ENCODE peak calls at places on chromosomes 2 and 18, in four cellular contexts. H, U, W and Y are unnamed samples.

GRCh38 chr2:222950886-222951285 is 90.0 kb downstream of the ACSL3 start:
- DNase-seq in W (no peak), H (peak; percentile 91), U (peak; percentile 50), Y (no peak)

GRCh38 chr18:54743596-54743995 is 84.7 kb upstream of the RAB27B start:
- DNase-seq in U (no peak), H (no peak), W (no peak), Y (no peak)

GRCh38 chr2:6626406-6627012 is 239.2 kb downstream of the CMPK2 start:
- DNase-seq in W (no peak), H (peak; percentile 72), U (no peak), Y (no peak)

GRCh38 chr2:70029814-70030409 is 57.4 kb upstream of the PCBP1 start:
- DNase-seq in W (no peak), H (peak; percentile 79), U (peak; percentile 8), Y (peak; percentile 80)

GRCh38 chr2:154704991-154705390 is 6.5 kb downstream of the KCNJ3 start:
- DNase-seq in W (no peak), U (no peak), H (no peak), Y (no peak)

GRCh38 chr18:11502368-11502767 is 107.0 kb upstream of the SLC35G4 start:
- DNase-seq in H (peak; percentile 83), W (no peak), U (no peak), Y (no peak)

GRCh38 chr2:98799375-98800329 is 68.7 kb upstream of the MGAT4A start:
- DNase-seq in H (no peak), U (no peak), W (no peak), Y (no peak)

GRCh38 chr18:77127769-77128671 is 4.6 kb downstream of the MBP start:
- DNase-seq in H (peak; percentile 89), U (no peak), W (peak; percentile 94), Y (no peak)

GRCh38 chr18:13376841-13377351 is 158.3 kb downstream of the LDLRAD4 start:
- DNase-seq in W (no peak), U (no peak), H (no peak), Y (no peak)

GRCh38 chr2:184004289-184004944 is 593.9 kb upstream of the ZNF804A start:
- DNase-seq in W (no peak), U (no peak), H (no peak), Y (no peak)

GRCh38 chr2:138327967-138328366 is 173.6 kb upstream of the SPOPL start:
- DNase-seq in W (no peak), H (no peak), U (no peak), Y (no peak)

GRCh38 chr2:43169987-43170732 is 56.2 kb downstream of the ZFP36L2 start:
- DNase-seq in W (no peak), H (no peak), U (peak; percentile 59), Y (peak; percentile 81)

GRCh38 chr2:181474227-181474626 is 17.0 kb downstream of the ITGA4 start:
- DNase-seq in U (no peak), W (no peak), H (peak; percentile 26), Y (no peak)

GRCh38 chr2:88859461-88859860 is 168.0 kb downstream of the RPIA start:
- DNase-seq in U (no peak), H (no peak), W (no peak), Y (no peak)

GRCh38 chr2:118244686-118245085 is 156.4 kb downstream of the INSIG2 start:
- DNase-seq in W (no peak), U (no peak), H (no peak), Y (no peak)

GRCh38 chr2:192029089-192029488 is 165.6 kb downstream of the TMEFF2 start:
- DNase-seq in U (no peak), W (peak; percentile 30), H (peak; percentile 58), Y (peak; percentile 69)

GRCh38 chr2:55165567-55165966 is 66.5 kb downstream of the CLHC1 start:
- DNase-seq in U (no peak), H (peak; percentile 71), W (no peak), Y (no peak)

GRCh38 chr2:55112229-55113016 is 62.2 kb upstream of the RTN4 start:
- DNase-seq in U (peak; percentile 79), H (peak; percentile 78), W (no peak), Y (peak; percentile 81)

GRCh38 chr2:176652300-176653182 is 383.3 kb downstream of the MTX2 start:
- DNase-seq in U (peak; percentile 62), H (peak; percentile 54), W (no peak), Y (peak; percentile 68)

DNA sequence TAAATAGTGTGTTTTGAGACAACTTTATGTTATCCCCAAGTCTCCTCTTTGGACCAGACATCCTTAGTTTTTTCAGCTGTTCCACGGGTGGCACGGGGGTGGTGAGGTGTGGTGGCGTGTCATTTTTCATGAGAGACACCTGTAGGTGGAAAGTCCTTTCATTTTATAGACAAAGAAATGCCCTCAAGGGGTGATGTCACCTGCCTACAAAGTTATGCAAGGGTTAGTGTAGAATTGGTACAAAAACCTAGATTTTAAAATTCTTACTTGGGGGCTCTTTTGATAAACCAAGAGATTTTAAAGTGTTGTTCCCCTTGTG is 15.3 kb downstream of the CTDP1 start:
- DNase-seq in U (no peak), W (no peak), H (no peak), Y (no peak)
- H3K9me1 ChIP-seq in U (no peaks in the 10 kb centered on the region), W (no peaks in the 10 kb centered on the region), H (peaks cover 23% of the 10 kb centered on the region), Y (no peaks in the 10 kb centered on the region)

GRCh38 chr2:46358713-46359112 is 61.5 kb downstream of the EPAS1 start:
- DNase-seq in W (no peak), U (no peak), H (no peak), Y (no peak)
- H3K9me1 ChIP-seq in W (no peaks in the 10 kb centered on the region), U (no peaks in the 10 kb centered on the region), H (peaks cover 43% of the 10 kb centered on the region), Y (no peaks in the 10 kb centered on the region)

GRCh38 chr2:164561416-164561815 is 59.9 kb downstream of the GRB14 start:
- DNase-seq in H (no peak), U (no peak), W (no peak), Y (no peak)
- H3K9me1 ChIP-seq in H (no peaks in the 10 kb centered on the region), U (no peaks in the 10 kb centered on the region), W (no peaks in the 10 kb centered on the region), Y (no peaks in the 10 kb centered on the region)

GRCh38 chr18:37566479-37567060 is 972 bp upstream of the CELF4 start:
- DNase-seq in H (no peak), U (no peak), W (no peak), Y (no peak)

GRCh38 chr18:37565138-37565984 is at the start of gene CELF4:
- DNase-seq in H (no peak), W (no peak), U (peak; percentile 5), Y (no peak)

GRCh38 chr18:37564796-37565137 is 831 bp downstream of the CELF4 start:
- DNase-seq in H (peak; percentile 21), W (no peak), U (peak; percentile 19), Y (peak; percentile 52)

GRCh38 chr18:37567061-37567993 is 1.7 kb upstream of the CELF4 start:
- DNase-seq in U (no peak), W (no peak), H (no peak), Y (no peak)

GRCh38 chr18:37565985-37566478 is 434 bp upstream of the CELF4 start:
- DNase-seq in H (peak; percentile 5), W (no peak), U (no peak), Y (no peak)
- H3K9me1 ChIP-seq in H (no peaks in the 10 kb centered on the region), W (no peaks in the 10 kb centered on the region), U (no peaks in the 10 kb centered on the region), Y (no peaks in the 10 kb centered on the region)

GRCh38 chr2:26652361-26653041 is 11.3 kb upstream of the CIB4 start:
- DNase-seq in U (no peak), W (no peak), H (peak; percentile 12), Y (no peak)
- H3K9me1 ChIP-seq in U (no peaks in the 10 kb centered on the region), W (no peaks in the 10 kb centered on the region), H (no peaks in the 10 kb centered on the region), Y (no peaks in the 10 kb centered on the region)

GRCh38 chr2:174662459-174662858 is 64.9 kb upstream of the WIPF1 start:
- DNase-seq in H (peak; percentile 90), U (no peak), W (no peak), Y (no peak)
- H3K9me1 ChIP-seq in H (peaks cover 15% of the 10 kb centered on the region), U (no peaks in the 10 kb centered on the region), W (no peaks in the 10 kb centered on the region), Y (no peaks in the 10 kb centered on the region)

GRCh38 chr2:237344972-237345870 is 68.7 kb downstream of the COL6A3 start:
- DNase-seq in H (no peak), W (no peak), U (no peak), Y (no peak)
- H3K9me1 ChIP-seq in H (peaks cover 29% of the 10 kb centered on the region), W (no peaks in the 10 kb centered on the region), U (no peaks in the 10 kb centered on the region), Y (no peaks in the 10 kb centered on the region)

GRCh38 chr2:190766581-190766980 is 114.0 kb upstream of the GLS start:
- DNase-seq in W (no peak), U (no peak), H (no peak), Y (no peak)
- H3K9me1 ChIP-seq in W (no peaks in the 10 kb centered on the region), U (no peaks in the 10 kb centered on the region), H (peaks cover 3% of the 10 kb centered on the region), Y (no peaks in the 10 kb centered on the region)

GRCh38 chr2:219701847-219702634 is 74.6 kb downstream of the SLC4A3 start:
- DNase-seq in U (no peak), W (no peak), H (peak; percentile 56), Y (no peak)

GRCh38 chr2:219695145-219695544 is 67.7 kb downstream of the SLC4A3 start:
- DNase-seq in U (no peak), H (no peak), W (no peak), Y (no peak)

GRCh38 chr2:219699440-219699821 is 72.0 kb downstream of the SLC4A3 start:
- DNase-seq in U (no peak), W (no peak), H (no peak), Y (no peak)

GRCh38 chr2:219697811-219698683 is 70.6 kb downstream of the SLC4A3 start:
- DNase-seq in U (no peak), W (no peak), H (no peak), Y (no peak)

DNA sequence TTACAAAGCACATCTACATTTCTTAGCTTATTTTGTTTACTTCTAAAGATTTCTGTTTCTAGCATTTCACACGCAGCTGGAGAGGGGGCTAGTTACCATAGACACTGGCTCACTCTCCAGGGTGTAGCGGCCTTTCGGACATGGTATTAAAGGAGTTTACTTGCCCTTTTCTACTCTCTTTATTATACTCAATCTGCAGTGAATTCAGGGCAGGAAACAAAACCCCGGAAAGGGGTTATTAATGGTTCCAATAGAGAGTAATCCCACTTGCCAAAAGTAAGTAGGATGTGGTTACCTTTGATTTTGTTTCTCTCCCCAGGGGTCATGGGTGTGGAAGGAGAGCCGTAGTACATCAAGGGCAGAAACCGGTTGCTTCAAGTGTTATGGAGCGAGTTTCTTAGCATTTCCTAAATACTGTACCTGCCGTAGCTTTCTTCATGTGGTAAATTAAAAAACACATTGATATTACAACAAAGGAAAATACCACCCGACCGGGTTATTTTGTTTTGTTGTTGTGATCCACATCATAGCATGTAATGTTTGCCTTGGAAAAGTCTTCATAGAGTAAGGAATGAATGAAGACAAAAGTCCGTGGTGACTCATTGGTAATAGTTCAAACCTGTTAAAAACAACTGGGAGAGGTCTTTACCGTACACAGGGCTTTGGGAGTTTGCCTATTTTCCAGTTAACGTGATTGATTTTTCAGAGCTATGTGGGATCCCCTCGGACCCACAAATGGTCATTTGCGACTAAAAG is 71.4 kb downstream of the SLC4A3 start:
- DNase-seq in W (no peak), H (no peak), U (no peak), Y (no peak)
- H3K9me1 ChIP-seq in W (no peaks in the 10 kb centered on the region), H (no peaks in the 10 kb centered on the region), U (no peaks in the 10 kb centered on the region), Y (no peaks in the 10 kb centered on the region)